ENCODE peak calls at places on chromosomes 5 and 9, in eight cellular contexts. R, G, Q, I, A, N, F and Y are unnamed samples.

GRCh38 chr9:32292611-32293010 is 91.8 kb upstream of the ACO1 start:
- DNase-seq in R (no peak), G (no peak), Q (no peak), I (no peak), A (no peak), N (no peak), F (no peak), Y (no peak)

GRCh38 chr5:156380846-156381245 is 53.9 kb downstream of the SGCD start:
- DNase-seq in R (peak; percentile 54), G (no peak), Q (no peak), I (peak; percentile 53), A (no peak), N (no peak), F (no peak), Y (peak; percentile 63)

GRCh38 chr9:132602207-132602606 is 19.8 kb downstream of the BARHL1 start:
- DNase-seq in R (no peak), G (no peak), Q (no peak), I (no peak), A (no peak), N (no peak), F (no peak), Y (no peak)

GRCh38 chr9:111482656-111483418 is 1.3 kb downstream of the ECPAS start:
- DNase-seq in R (peak; percentile 29), G (peak; percentile 65), Q (peak; percentile 63), I (peak; percentile 18), A (no peak), N (no peak), F (peak; percentile 92), Y (peak; percentile 49)

GRCh38 chr5:173231381-173231766 is 3.6 kb downstream of the NKX2-5 start:
- DNase-seq in R (no peak), G (no peak), Q (no peak), I (no peak), A (no peak), N (no peak), F (peak; percentile 30), Y (no peak)

GRCh38 chr9:21931428-21931827 is 62.8 kb downstream of the CDKN2A start:
- DNase-seq in R (no peak), G (no peak), Q (no peak), I (no peak), A (no peak), N (no peak), F (no peak), Y (no peak)

GRCh38 chr5:132046915-132047314 is 13.5 kb upstream of the IL3 start:
- DNase-seq in R (no peak), G (no peak), Q (peak; percentile 39), I (no peak), A (no peak), N (no peak), F (no peak), Y (no peak)

GRCh38 chr9:115194216-115194615 is 76.3 kb upstream of the TNC start:
- DNase-seq in R (no peak), G (no peak), Q (no peak), I (no peak), A (no peak), N (no peak), F (no peak), Y (no peak)

GRCh38 chr9:85543196-85543595 is 198.6 kb downstream of the AGTPBP1 start:
- DNase-seq in R (no peak), G (no peak), Q (no peak), I (peak; percentile 46), A (no peak), N (no peak), F (no peak), Y (no peak)

GRCh38 chr9:72476617-72477375 is 44.6 kb upstream of the TMC1 start:
- DNase-seq in R (peak; percentile 25), G (peak; percentile 64), Q (no peak), I (peak; percentile 88), A (no peak), N (no peak), F (no peak), Y (no peak)

GRCh38 chr9:89317282-89317681 is 1.0 kb upstream of the SECISBP2 start:
- DNase-seq in R (no peak), G (no peak), Q (no peak), I (no peak), A (no peak), N (no peak), F (no peak), Y (no peak)

GRCh38 chr9:135030711-135031245 is 56.7 kb upstream of the OLFM1 start:
- DNase-seq in R (no peak), G (no peak), Q (no peak), I (no peak), A (no peak), N (no peak), F (peak; percentile 44), Y (no peak)

GRCh38 chr5:17443333-17444125 is 54.5 kb upstream of the TAF11L2 start:
- DNase-seq in R (no peak), G (no peak), Q (no peak), I (no peak), A (no peak), N (no peak), F (no peak), Y (no peak)

GRCh38 chr9:79952401-79952800 is 380.6 kb downstream of the TLE4 start:
- DNase-seq in R (peak; percentile 31), G (no peak), Q (no peak), I (no peak), A (no peak), N (no peak), F (no peak), Y (no peak)